ENCODE peak calls at places on chromosome 20, in five cellular contexts. U, M, Q, I and L are unnamed samples.

GRCh38 chr20:58645277-58645968 is 5.7 kb upstream of the STX16 start:
- DNase-seq in I (no peak), Q (no peak), M (no peak), U (no peak), L (no peak)

GRCh38 chr20:38152175-38153010 is 12.7 kb downstream of the TGM2 start:
- DNase-seq in U (peak), I (peak), M (no peak), Q (no peak), L (no peak)

GRCh38 chr20:19888269-19888669 is 128.9 kb upstream of the NAA20 start:
- DNase-seq in Q (no peak), M (no peak), I (no peak), U (no peak), L (no peak)

GRCh38 chr20:41005361-41005729 is 23.3 kb upstream of the TOP1 start:
- DNase-seq in Q (peak), M (no peak), U (peak), I (no peak), L (no peak)

GRCh38 chr20:23332467-23332866 is 18.1 kb upstream of the NXT1 start:
- DNase-seq in U (no peak), Q (no peak), M (no peak), I (no peak), L (no peak)

GRCh38 chr20:21266191-21266536 is 37.0 kb upstream of the XRN2 start:
- DNase-seq in U (no peak), I (no peak), Q (no peak), M (no peak), L (no peak)

GRCh38 chr20:24742989-24743388 is 206.1 kb upstream of the CST7 start:
- DNase-seq in M (no peak), U (no peak), Q (no peak), I (no peak), L (no peak)

GRCh38 chr20:40813213-40813510 is 124.1 kb upstream of the MAFB start:
- DNase-seq in M (no peak), Q (no peak), U (no peak), I (no peak), L (no peak)

GRCh38 chr20:32971703-32972161 is 32.5 kb downstream of the SUN5 start:
- DNase-seq in U (no peak), I (no peak), Q (no peak), M (no peak), L (no peak)

GRCh38 chr20:48523191-48523757 is 304.5 kb downstream of the PREX1 start:
- DNase-seq in U (peak), I (peak), M (no peak), Q (no peak), L (peak)